ENCODE peak calls at places on chromosome 9, in nine cellular contexts. One of them, this sample, is unnamed.

GRCh38 chr9:137095664-137096517 is 9.1 kb downstream of the MAN1B1 start:
- ATAC-seq in HepG2: peak
- ATAC-seq in upper lobe of left lung: no peak
- ATAC-seq in A549: peak
- ATAC-seq in HCT116: peak
- ATAC-seq in heart left ventricle: no peak
- ATAC-seq in body of pancreas: no peak
- ATAC-seq in right lobe of liver: peak
- ATAC-seq in gastrocnemius medialis: no peak
- ATAC-seq in this sample: no peak

GRCh38 chr9:34459941-34460340 is 1.3 kb downstream of the DNAI1 start:
- ATAC-seq in heart left ventricle: no peak
- ATAC-seq in gastrocnemius medialis: peak
- ATAC-seq in body of pancreas: no peak
- ATAC-seq in A549: no peak
- ATAC-seq in upper lobe of left lung: no peak
- ATAC-seq in HepG2: no peak
- ATAC-seq in right lobe of liver: no peak
- ATAC-seq in HCT116: no peak
- ATAC-seq in this sample: no peak

GRCh38 chr9:14203366-14204056 is 110.4 kb downstream of the NFIB start:
- ATAC-seq in HepG2: no peak
- ATAC-seq in heart left ventricle: peak
- ATAC-seq in right lobe of liver: peak
- ATAC-seq in A549: no peak
- ATAC-seq in HCT116: no peak
- ATAC-seq in upper lobe of left lung: peak
- ATAC-seq in gastrocnemius medialis: peak
- ATAC-seq in body of pancreas: peak
- ATAC-seq in this sample: peak

GRCh38 chr9:76377791-76378190 is 16.4 kb downstream of the RFK start:
- ATAC-seq in gastrocnemius medialis: no peak
- ATAC-seq in HCT116: no peak
- ATAC-seq in upper lobe of left lung: no peak
- ATAC-seq in right lobe of liver: no peak
- ATAC-seq in heart left ventricle: no peak
- ATAC-seq in HepG2: no peak
- ATAC-seq in body of pancreas: no peak
- ATAC-seq in A549: no peak
- ATAC-seq in this sample: no peak

GRCh38 chr9:78213696-78214095 is 22.2 kb upstream of the CEP78 start:
- ATAC-seq in A549: peak
- ATAC-seq in HepG2: peak
- ATAC-seq in upper lobe of left lung: peak
- ATAC-seq in heart left ventricle: no peak
- ATAC-seq in HCT116: no peak
- ATAC-seq in body of pancreas: peak
- ATAC-seq in gastrocnemius medialis: no peak
- ATAC-seq in right lobe of liver: peak
- ATAC-seq in this sample: no peak

GRCh38 chr9:26955222-26955903 is 849 bp upstream of the IFT74 start:
- ATAC-seq in heart left ventricle: peak
- ATAC-seq in A549: peak
- ATAC-seq in gastrocnemius medialis: no peak
- ATAC-seq in body of pancreas: peak
- ATAC-seq in HCT116: no peak
- ATAC-seq in upper lobe of left lung: peak
- ATAC-seq in right lobe of liver: peak
- ATAC-seq in HepG2: peak
- ATAC-seq in this sample: no peak

GRCh38 chr9:70945301-70945700 is 176.1 kb downstream of the TRPM3 start:
- ATAC-seq in A549: no peak
- ATAC-seq in upper lobe of left lung: no peak
- ATAC-seq in HepG2: no peak
- ATAC-seq in right lobe of liver: no peak
- ATAC-seq in body of pancreas: no peak
- ATAC-seq in gastrocnemius medialis: no peak
- ATAC-seq in HCT116: no peak
- ATAC-seq in heart left ventricle: no peak
- ATAC-seq in this sample: no peak

GRCh38 chr9:87551692-87552303 is 54.1 kb downstream of the DAPK1 start:
- ATAC-seq in upper lobe of left lung: no peak
- ATAC-seq in gastrocnemius medialis: no peak
- ATAC-seq in heart left ventricle: no peak
- ATAC-seq in A549: peak
- ATAC-seq in body of pancreas: no peak
- ATAC-seq in right lobe of liver: no peak
- ATAC-seq in HCT116: no peak
- ATAC-seq in HepG2: no peak
- ATAC-seq in this sample: no peak

GRCh38 chr9:42388146-42388690 is 204.8 kb downstream of the SPATA31A6 start:
- ATAC-seq in heart left ventricle: peak
- ATAC-seq in HCT116: peak
- ATAC-seq in upper lobe of left lung: peak
- ATAC-seq in A549: peak
- ATAC-seq in body of pancreas: peak
- ATAC-seq in gastrocnemius medialis: no peak
- ATAC-seq in HepG2: peak
- ATAC-seq in right lobe of liver: peak
- ATAC-seq in this sample: peak

GRCh38 chr9:73284386-73284785 is 132.7 kb downstream of the ANXA1 start:
- ATAC-seq in body of pancreas: no peak
- ATAC-seq in heart left ventricle: no peak
- ATAC-seq in gastrocnemius medialis: no peak
- ATAC-seq in A549: no peak
- ATAC-seq in HCT116: no peak
- ATAC-seq in right lobe of liver: no peak
- ATAC-seq in upper lobe of left lung: no peak
- ATAC-seq in HepG2: no peak
- ATAC-seq in this sample: no peak

GRCh38 chr9:91659529-91660294 is 236.1 kb upstream of the NFIL3 start:
- ATAC-seq in A549: peak
- ATAC-seq in HCT116: peak
- ATAC-seq in body of pancreas: no peak
- ATAC-seq in heart left ventricle: no peak
- ATAC-seq in HepG2: peak
- ATAC-seq in right lobe of liver: peak
- ATAC-seq in gastrocnemius medialis: no peak
- ATAC-seq in upper lobe of left lung: no peak
- ATAC-seq in this sample: no peak

GRCh38 chr9:99012957-99013512 is 69.3 kb downstream of the COL15A1 start:
- ATAC-seq in HepG2: no peak
- ATAC-seq in A549: no peak
- ATAC-seq in right lobe of liver: peak
- ATAC-seq in heart left ventricle: peak
- ATAC-seq in gastrocnemius medialis: no peak
- ATAC-seq in upper lobe of left lung: peak
- ATAC-seq in HCT116: peak
- ATAC-seq in body of pancreas: no peak
- ATAC-seq in this sample: no peak

GRCh38 chr9:81653240-81653639 is 36.1 kb downstream of the TLE1 start:
- ATAC-seq in heart left ventricle: no peak
- ATAC-seq in HCT116: no peak
- ATAC-seq in right lobe of liver: no peak
- ATAC-seq in HepG2: no peak
- ATAC-seq in body of pancreas: no peak
- ATAC-seq in A549: peak
- ATAC-seq in gastrocnemius medialis: no peak
- ATAC-seq in upper lobe of left lung: no peak
- ATAC-seq in this sample: no peak
- H3K4me3 ChIP-seq in heart left ventricle: no peak
- H3K4me3 ChIP-seq in HCT116: no peak
- H3K4me3 ChIP-seq in right lobe of liver: no peak
- H3K4me3 ChIP-seq in HepG2: no peak
- H3K4me3 ChIP-seq in body of pancreas: no peak
- H3K4me3 ChIP-seq in A549: no peak
- H3K4me3 ChIP-seq in gastrocnemius medialis: no peak
- H3K4me3 ChIP-seq in upper lobe of left lung: no peak
- H3K4me3 ChIP-seq in this sample: no peak

DNA sequence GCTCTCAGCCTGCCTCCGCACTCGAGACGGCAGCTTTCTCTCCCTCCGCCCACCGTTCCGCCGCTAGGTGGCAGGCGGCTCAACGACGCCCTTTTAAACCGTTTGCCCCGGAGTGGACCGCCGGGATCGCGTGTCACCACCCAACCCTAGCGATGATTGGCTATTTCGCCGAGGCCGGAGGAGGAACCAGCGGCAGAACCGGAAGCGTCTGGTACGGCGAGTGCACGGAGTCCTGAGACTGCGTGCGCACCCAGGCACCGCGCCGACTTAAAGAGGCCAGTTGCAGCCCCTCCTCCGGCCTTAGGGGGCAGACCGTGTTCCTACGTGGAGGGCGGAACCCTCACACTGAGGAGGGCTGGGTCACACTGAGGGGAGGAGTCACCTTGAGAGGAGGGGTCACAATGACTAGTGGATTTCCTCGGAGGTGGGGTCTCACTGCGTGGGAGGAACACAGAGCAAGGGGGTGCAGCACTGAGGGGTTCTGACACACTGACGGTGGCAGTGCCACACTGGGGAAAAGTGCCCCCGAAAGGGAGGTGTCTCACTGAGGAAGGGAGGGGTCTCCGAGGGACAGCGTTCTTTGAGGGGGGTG is 980 bp upstream of the TESK1 start:
- ATAC-seq in heart left ventricle: peak
- ATAC-seq in A549: peak
- ATAC-seq in HepG2: peak
- ATAC-seq in right lobe of liver: peak
- ATAC-seq in body of pancreas: peak
- ATAC-seq in upper lobe of left lung: peak
- ATAC-seq in gastrocnemius medialis: peak
- ATAC-seq in HCT116: peak
- ATAC-seq in this sample: peak
- TF ChIP-seq POLR2A in heart left ventricle: peak
- TF ChIP-seq POLR2A in A549: peak
- TF ChIP-seq POLR2A in HepG2: peak
- TF ChIP-seq POLR2A in right lobe of liver: peak
- TF ChIP-seq POLR2A in body of pancreas: peak
- TF ChIP-seq POLR2A in upper lobe of left lung: no peak
- TF ChIP-seq POLR2A in gastrocnemius medialis: peak
- TF ChIP-seq POLR2A in HCT116: peak
- TF ChIP-seq POLR2A in this sample: peak

GRCh38 chr9:5917273-5917672 is 26.6 kb downstream of the MLANA start:
- ATAC-seq in right lobe of liver: no peak
- ATAC-seq in body of pancreas: no peak
- ATAC-seq in upper lobe of left lung: no peak
- ATAC-seq in HepG2: no peak
- ATAC-seq in gastrocnemius medialis: no peak
- ATAC-seq in A549: no peak
- ATAC-seq in HCT116: no peak
- ATAC-seq in heart left ventricle: no peak
- ATAC-seq in this sample: no peak
- H3K4me3 ChIP-seq in right lobe of liver: no peak
- H3K4me3 ChIP-seq in body of pancreas: no peak
- H3K4me3 ChIP-seq in upper lobe of left lung: no peak
- H3K4me3 ChIP-seq in HepG2: no peak
- H3K4me3 ChIP-seq in gastrocnemius medialis: no peak
- H3K4me3 ChIP-seq in A549: no peak
- H3K4me3 ChIP-seq in HCT116: no peak
- H3K4me3 ChIP-seq in heart left ventricle: no peak
- H3K4me3 ChIP-seq in this sample: no peak

GRCh38 chr9:96187108-96187695 is 114.8 kb downstream of the HSD17B3 start:
- ATAC-seq in HepG2: no peak
- ATAC-seq in right lobe of liver: no peak
- ATAC-seq in gastrocnemius medialis: no peak
- ATAC-seq in body of pancreas: no peak
- ATAC-seq in A549: no peak
- ATAC-seq in HCT116: no peak
- ATAC-seq in heart left ventricle: no peak
- ATAC-seq in upper lobe of left lung: no peak
- ATAC-seq in this sample: no peak

GRCh38 chr9:96189995-96190394 is 112.0 kb downstream of the HSD17B3 start:
- ATAC-seq in upper lobe of left lung: no peak
- ATAC-seq in body of pancreas: no peak
- ATAC-seq in A549: no peak
- ATAC-seq in heart left ventricle: no peak
- ATAC-seq in HepG2: no peak
- ATAC-seq in gastrocnemius medialis: no peak
- ATAC-seq in right lobe of liver: no peak
- ATAC-seq in HCT116: no peak
- ATAC-seq in this sample: no peak

GRCh38 chr9:96185518-96186156 is 116.3 kb downstream of the HSD17B3 start:
- ATAC-seq in HCT116: no peak
- ATAC-seq in right lobe of liver: no peak
- ATAC-seq in A549: no peak
- ATAC-seq in HepG2: no peak
- ATAC-seq in gastrocnemius medialis: no peak
- ATAC-seq in body of pancreas: no peak
- ATAC-seq in heart left ventricle: no peak
- ATAC-seq in upper lobe of left lung: peak
- ATAC-seq in this sample: no peak

GRCh38 chr9:96183751-96184150 is 118.2 kb downstream of the HSD17B3 start:
- ATAC-seq in right lobe of liver: no peak
- ATAC-seq in heart left ventricle: no peak
- ATAC-seq in body of pancreas: no peak
- ATAC-seq in HCT116: no peak
- ATAC-seq in gastrocnemius medialis: no peak
- ATAC-seq in upper lobe of left lung: no peak
- ATAC-seq in HepG2: no peak
- ATAC-seq in A549: no peak
- ATAC-seq in this sample: no peak

GRCh38 chr9:96186601-96187011 is 115.4 kb downstream of the HSD17B3 start:
- ATAC-seq in body of pancreas: peak
- ATAC-seq in heart left ventricle: peak
- ATAC-seq in right lobe of liver: no peak
- ATAC-seq in upper lobe of left lung: peak
- ATAC-seq in gastrocnemius medialis: no peak
- ATAC-seq in HepG2: no peak
- ATAC-seq in HCT116: no peak
- ATAC-seq in A549: no peak
- ATAC-seq in this sample: peak
- TF ChIP-seq POLR2A in body of pancreas: no peak
- TF ChIP-seq POLR2A in heart left ventricle: no peak
- TF ChIP-seq POLR2A in right lobe of liver: no peak
- TF ChIP-seq POLR2A in upper lobe of left lung: peak
- TF ChIP-seq POLR2A in gastrocnemius medialis: no peak
- TF ChIP-seq POLR2A in HepG2: no peak
- TF ChIP-seq POLR2A in HCT116: no peak
- TF ChIP-seq POLR2A in A549: no peak
- TF ChIP-seq POLR2A in this sample: no peak

This sample was measured in gastroesophageal sphincter.